ENCODE peak calls at places on chromosome 3, in six cellular contexts. N is AML-193, P is ACHN, G is ovary, C is M059J, I is left colon. W is an unnamed sample.

GRCh38 chr3:127775398-127776109 is 46.8 kb downstream of the MGLL start:
- DNase-seq in N (peak), P (no peak), G (peak), C (peak), I (no peak), W (no peak)

GRCh38 chr3:72938471-72939265 is 50.8 kb downstream of the GXYLT2 start:
- DNase-seq in N (peak), P (peak), G (peak), C (peak), I (no peak), W (peak)

GRCh38 chr3:69299344-69299743 is 86.5 kb downstream of the FRMD4B start:
- DNase-seq in N (no peak), P (no peak), G (no peak), C (peak), I (no peak), W (peak)

GRCh38 chr3:186882881-186883685 is 40.6 kb downstream of the ADIPOQ start:
- DNase-seq in N (peak), P (peak), G (no peak), C (peak), I (no peak), W (peak)

GRCh38 chr3:151236316-151236715 is 33.3 kb upstream of the GPR171 start:
- DNase-seq in N (no peak), P (no peak), G (no peak), C (no peak), I (no peak), W (no peak)

GRCh38 chr3:187064210-187065115 is 74.8 kb downstream of the RPL39L start:
- DNase-seq in N (peak), P (no peak), G (no peak), C (peak), I (no peak), W (peak)

GRCh38 chr3:42719002-42719401 is 16.4 kb upstream of the HHATL start:
- DNase-seq in N (no peak), P (no peak), G (no peak), C (no peak), I (no peak), W (no peak)

GRCh38 chr3:73072634-73073033 is 11.2 kb downstream of the EBLN2 start:
- DNase-seq in N (peak), P (no peak), G (no peak), C (peak), I (no peak), W (no peak)

GRCh38 chr3:37138816-37139215 is 35.6 kb downstream of the LRRFIP2 start:
- DNase-seq in N (no peak), P (no peak), G (no peak), C (peak), I (no peak), W (no peak)

GRCh38 chr3:176931991-176932390 is 265.3 kb downstream of the TBL1XR1 start:
- DNase-seq in N (no peak), P (no peak), G (no peak), C (no peak), I (no peak), W (no peak)

GRCh38 chr3:52839892-52840545 is 5.2 kb upstream of the MUSTN1 start:
- DNase-seq in N (no peak), P (no peak), G (no peak), C (peak), I (no peak), W (no peak)

GRCh38 chr3:126135056-126135397 is 45.4 kb downstream of the ALDH1L1 start:
- DNase-seq in N (no peak), P (no peak), G (peak), C (no peak), I (no peak), W (no peak)

GRCh38 chr3:25476639-25477038 is 48.6 kb downstream of the RARB start:
- DNase-seq in N (no peak), P (no peak), G (no peak), C (peak), I (no peak), W (no peak)